ENCODE peak calls at places on chromosomes 1 and 21, in four cellular contexts. W is IMR-90, K is breast epithelium, V is fibroblast of lung. Z is an unnamed sample.

GRCh38 chr1:87159378-87159915 is 169.2 kb upstream of the LMO4 start:
- DNase-seq in W (no peak), K (no peak), V (no peak), Z (no peak)

GRCh38 chr1:56080123-56080522 is 499.2 kb downstream of the PLPP3 start:
- DNase-seq in W (peak; percentile 24), K (no peak), V (no peak), Z (no peak)

GRCh38 chr1:113653741-113654140 is 105.5 kb downstream of the PHTF1 start:
- DNase-seq in W (no peak), K (no peak), V (no peak), Z (no peak)

GRCh38 chr1:3590145-3590768 is 21.1 kb downstream of the MEGF6 start:
- DNase-seq in W (no peak), K (no peak), V (no peak), Z (no peak)

GRCh38 chr1:19866758-19867157 is 15.4 kb upstream of the OTUD3 start:
- DNase-seq in W (no peak), K (no peak), V (peak; percentile 19), Z (no peak)

GRCh38 chr1:70717211-70717610 is 306.1 kb downstream of the CTH start:
- DNase-seq in W (no peak), K (no peak), V (no peak), Z (no peak)

GRCh38 chr1:50368179-50369007 is 54.9 kb downstream of the DMRTA2 start:
- DNase-seq in W (peak; percentile 6), K (no peak), V (no peak), Z (no peak)

GRCh38 chr1:145706282-145706681 is 886 bp downstream of the PDZK1 start:
- DNase-seq in W (peak; percentile 59), K (no peak), V (peak; percentile 60), Z (no peak)

GRCh38 chr1:39391741-39392679 is 99.4 kb upstream of the BMP8A start:
- DNase-seq in W (peak; percentile 90), K (no peak), V (peak; percentile 94), Z (peak; percentile 24)

GRCh38 chr1:229781453-229781852 is 155.4 kb downstream of the URB2 start:
- DNase-seq in W (no peak), K (no peak), V (no peak), Z (no peak)

GRCh38 chr21:21436012-21436545 is 437.9 kb downstream of the NCAM2 start:
- DNase-seq in W (peak; percentile 49), K (no peak), V (peak; percentile 71), Z (no peak)

GRCh38 chr1:119929643-119930310 is 33.5 kb upstream of the ADAM30 start:
- DNase-seq in W (peak; percentile 8), K (no peak), V (no peak), Z (no peak)

GRCh38 chr1:45769261-45769932 is 18.9 kb upstream of the IPP start:
- DNase-seq in W (peak; percentile 97), K (no peak), V (peak; percentile 96), Z (peak; percentile 17)

GRCh38 chr1:239354211-239354610 is 32.2 kb upstream of the CHRM3 start:
- DNase-seq in W (no peak), K (no peak), V (peak; percentile 63), Z (no peak)

GRCh38 chr1:180218806-180219765 is 11.0 kb upstream of the LHX4 start:
- DNase-seq in W (no peak), K (no peak), V (no peak), Z (no peak)

GRCh38 chr1:81912383-81912782 is 111.6 kb downstream of the ADGRL2 start:
- DNase-seq in W (no peak), K (no peak), V (no peak), Z (no peak)

GRCh38 chr1:205494119-205494518 is 10.3 kb upstream of the CDK18 start:
- DNase-seq in W (no peak), K (no peak), V (no peak), Z (no peak)

GRCh38 chr1:24126023-24126671 is 14.2 kb upstream of the MYOM3 start:
- DNase-seq in W (peak; percentile 29), K (no peak), V (peak; percentile 9), Z (no peak)

GRCh38 chr1:240998441-240999015 is 358.5 kb downstream of the RGS7 start:
- DNase-seq in W (no peak), K (no peak), V (no peak), Z (no peak)

GRCh38 chr1:16606106-16606505 is 7.3 kb downstream of the NBPF1 start:
- DNase-seq in W (no peak), K (no peak), V (no peak), Z (no peak)

GRCh38 chr1:110672001-110672752 is 2.6 kb downstream of the KCNA3 start:
- DNase-seq in W (peak; percentile 39), K (no peak), V (no peak), Z (no peak)

GRCh38 chr1:3248416-3249141 is 179.6 kb downstream of the PRDM16 start:
- DNase-seq in W (no peak), K (no peak), V (no peak), Z (no peak)

GRCh38 chr1:234509457-234510328 is 30.7 kb upstream of the TARBP1 start:
- DNase-seq in W (no peak), K (no peak), V (no peak), Z (no peak)

GRCh38 chr1:94050263-94050662 is 70.7 kb downstream of the ABCA4 start:
- DNase-seq in W (peak; percentile 63), K (no peak), V (peak; percentile 72), Z (no peak)

GRCh38 chr1:212002536-212002935 is 32.8 kb downstream of the INTS7 start:
- DNase-seq in W (no peak), K (no peak), V (peak; percentile 77), Z (no peak)

GRCh38 chr1:186155594-186155993 is 219.5 kb downstream of the TPR start:
- DNase-seq in W (peak; percentile 80), K (no peak), V (peak; percentile 82), Z (peak; percentile 49)

GRCh38 chr1:199405634-199406196 is 621.8 kb upstream of the NR5A2 start:
- DNase-seq in W (no peak), K (no peak), V (no peak), Z (no peak)

GRCh38 chr21:35422011-35422410 is 372.9 kb upstream of the RUNX1 start:
- DNase-seq in W (no peak), K (no peak), V (no peak), Z (no peak)

GRCh38 chr1:201536542-201536941 is 2.4 kb upstream of the NAV1 start:
- DNase-seq in W (peak; percentile 92), K (no peak), V (peak; percentile 93), Z (no peak)

GRCh38 chr1:204070895-204071294 is 2.0 kb upstream of the SOX13 start:
- DNase-seq in W (no peak), K (no peak), V (no peak), Z (no peak)

GRCh38 chr1:160537714-160538665 is 14.9 kb upstream of the SLAMF6 start:
- DNase-seq in W (no peak), K (no peak), V (no peak), Z (no peak)

DNA sequence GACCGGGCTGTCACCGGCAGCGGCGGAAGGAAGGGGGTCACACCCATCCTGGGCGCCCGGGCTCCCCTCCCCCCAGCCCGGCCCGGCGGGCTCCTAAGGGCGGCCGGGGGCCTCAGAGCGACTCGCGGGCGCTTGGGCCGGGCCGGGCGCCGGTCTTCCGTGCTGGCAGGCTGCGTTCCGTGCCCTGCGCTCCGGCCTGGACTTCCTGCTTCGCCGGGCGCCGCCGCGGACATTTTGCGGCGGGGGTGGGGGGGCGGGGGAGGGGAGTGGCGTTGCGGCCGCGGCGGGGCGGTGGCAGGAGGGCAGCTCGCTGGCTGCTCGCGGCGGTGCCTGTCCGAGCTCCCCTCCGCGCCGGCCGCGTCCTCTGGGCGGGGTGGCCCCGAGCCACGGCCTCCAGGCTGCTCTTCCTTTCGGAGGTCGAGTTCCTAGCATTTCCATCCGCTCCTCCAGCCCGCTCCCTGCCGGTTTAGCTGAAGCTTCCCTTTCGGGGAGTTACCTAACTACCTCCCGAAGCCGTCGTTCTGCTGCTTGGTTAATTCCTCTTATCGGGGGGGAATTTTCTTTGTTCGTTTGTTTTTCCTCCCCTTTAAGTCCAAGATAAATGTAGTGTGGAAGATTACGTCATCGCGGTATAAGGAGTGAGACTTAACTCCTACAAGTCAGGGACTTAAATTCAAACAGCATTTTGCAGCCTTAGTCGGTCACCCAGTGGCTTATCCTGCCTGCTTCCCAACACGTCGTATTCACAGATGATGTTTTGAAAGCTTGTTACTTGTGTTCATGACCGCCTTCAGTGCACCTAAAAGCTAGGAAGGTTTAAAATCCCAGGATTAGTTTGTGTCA is 730 bp downstream of the CDC42 start:
- DNase-seq in W (peak; percentile 85), K (peak; percentile 63), V (peak; percentile 87), Z (peak; percentile 26)
- H3K4me3 ChIP-seq in W (peak overlapping the region; percentile 98), K (peak overlapping the region; percentile 96), V (peak overlapping the region; percentile 91), Z (peak overlapping the region; percentile 92)

DNA sequence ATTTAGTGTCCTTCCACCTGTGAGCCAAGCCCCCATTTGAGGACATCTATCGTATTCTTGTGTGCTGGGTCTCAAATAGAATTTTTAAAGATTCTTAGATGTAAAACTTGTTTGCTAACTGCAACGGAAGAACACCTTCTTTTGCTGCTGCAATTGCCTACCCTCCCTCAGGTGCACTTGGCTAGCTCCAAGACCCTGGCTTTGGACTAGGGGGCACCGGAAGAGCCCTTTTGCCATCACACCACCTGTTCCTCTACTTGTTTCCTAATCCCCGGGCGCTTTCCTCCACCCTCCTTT is 1.1 kb upstream of the HMGN2 start:
- DNase-seq in W (no peak), K (no peak), V (no peak), Z (no peak)
- TF ChIP-seq CTCF in W (no peak), K (no peak), V (no peak), Z (no peak)

GRCh38 chr1:208242829-208243521 is 1.2 kb downstream of the PLXNA2 start:
- DNase-seq in W (no peak), K (no peak), V (peak; percentile 48), Z (no peak)

GRCh38 chr1:208243522-208243850 is 698 bp downstream of the PLXNA2 start:
- DNase-seq in W (no peak), K (no peak), V (peak; percentile 32), Z (no peak)

GRCh38 chr1:208240698-208241355 is 3.4 kb downstream of the PLXNA2 start:
- DNase-seq in W (no peak), K (no peak), V (no peak), Z (no peak)

GRCh38 chr1:208241541-208241940 is 2.6 kb downstream of the PLXNA2 start:
- DNase-seq in W (no peak), K (no peak), V (no peak), Z (no peak)

GRCh38 chr1:208242186-208242585 is 2.0 kb downstream of the PLXNA2 start:
- DNase-seq in W (no peak), K (no peak), V (no peak), Z (no peak)
- H3K4me3 ChIP-seq in W (no peak overlapping the region), K (no peak overlapping the region), V (peak overlapping the region; percentile 49), Z (no peak overlapping the region)

GRCh38 chr1:208036177-208036808 is 125.4 kb upstream of the CD34 start:
- DNase-seq in W (peak; percentile 31), K (no peak), V (no peak), Z (no peak)
- TF ChIP-seq CTCF in W (peak; percentile 24), K (no peak), V (peak; percentile 27), Z (peak; percentile 19)

DNA sequence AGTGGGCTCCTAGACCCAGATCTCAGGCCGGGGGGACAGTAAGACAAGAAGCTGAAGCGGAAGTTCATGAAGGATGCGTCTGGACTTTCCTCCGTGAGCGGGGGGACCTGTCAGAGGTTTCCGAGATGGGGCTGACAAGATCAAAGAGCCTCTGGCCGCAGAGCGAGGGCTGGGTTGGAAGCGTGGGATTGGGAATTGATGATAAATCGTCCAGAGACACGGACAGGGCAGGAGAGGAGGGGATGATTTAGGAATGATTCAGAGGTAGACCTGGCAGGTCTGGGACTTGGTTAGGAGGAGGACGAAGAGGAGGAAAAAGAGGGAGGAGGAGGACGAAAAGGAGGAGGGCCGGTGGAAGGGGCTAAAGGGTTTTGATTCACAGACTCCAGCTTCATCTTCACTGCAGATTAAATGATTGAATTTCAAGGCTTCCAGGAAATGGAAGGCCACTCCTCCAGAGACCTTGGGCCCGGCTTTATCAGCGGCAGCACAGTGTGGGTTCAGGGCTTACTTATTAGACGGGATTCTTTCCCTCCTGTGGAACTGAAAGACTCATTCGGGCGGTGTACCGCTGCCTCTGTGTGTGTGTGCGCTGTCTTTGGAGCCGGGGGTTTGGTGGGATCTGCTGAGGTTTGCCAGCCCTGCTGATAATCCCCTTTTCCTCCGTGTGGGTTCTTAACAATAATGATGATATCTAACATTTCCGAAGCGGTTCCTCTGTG is 85.7 kb upstream of the SLC45A1 start:
- DNase-seq in W (no peak), K (no peak), V (peak; percentile 91), Z (no peak)
- H3K4me3 ChIP-seq in W (no peak overlapping the region), K (no peak overlapping the region), V (no peak overlapping the region), Z (no peak overlapping the region)